ENCODE peak calls at places on chromosomes 16 and 17, in ten cellular contexts. O is psoas muscle, J is kidney epithelial cell, T is cardiac muscle cell, G is GM12865, I is kidney, R is heart left ventricle, L is PC-3, D is adrenal gland, P is GM13977. Q is an unnamed sample.

GRCh38 chr16:21233521-21234150 is at the start of gene ANKS4B:
- DNase-seq in O (no peak), P (no peak), I (no peak), L (no peak), G (no peak), R (no peak), T (no peak), J (no peak), D (no peak), Q (no peak)

GRCh38 chr17:81713556-81714411 is 1.7 kb downstream of the SLC25A10 start:
- DNase-seq in J (no peak), P (no peak), O (peak), L (peak), G (no peak), D (no peak), I (peak), T (no peak), R (no peak), Q (no peak)

GRCh38 chr17:53234138-53234537 is 588.6 kb upstream of the KIF2B start:
- DNase-seq in J (no peak), I (no peak), R (no peak), T (no peak), G (no peak), P (no peak), L (no peak), O (no peak), D (no peak), Q (no peak)

GRCh38 chr16:81264386-81264785 is 25.9 kb downstream of the BCO1 start:
- DNase-seq in J (no peak), R (no peak), T (no peak), I (no peak), L (no peak), P (no peak), D (no peak), O (no peak), G (no peak), Q (no peak)

GRCh38 chr17:44314869-44315661 is 6.7 kb downstream of the RUNDC3A start:
- DNase-seq in P (peak), J (no peak), L (peak), I (peak), T (peak), D (peak), O (no peak), G (peak), R (no peak), Q (no peak)

GRCh38 chr17:17300624-17301568 is 2.3 kb upstream of the NT5M start:
- DNase-seq in J (no peak), I (peak), R (peak), T (peak), P (peak), D (peak), G (peak), L (no peak), O (peak), Q (peak)

GRCh38 chr17:40605301-40605700 is 40.0 kb upstream of the CCR7 start:
- DNase-seq in G (no peak), I (no peak), T (no peak), D (no peak), P (no peak), R (no peak), L (no peak), O (no peak), J (no peak), Q (no peak)

GRCh38 chr16:71600822-71601221 is 23.9 kb upstream of the TAT start:
- DNase-seq in L (no peak), D (no peak), T (no peak), J (no peak), P (no peak), O (no peak), I (no peak), G (no peak), R (no peak), Q (no peak)

GRCh38 chr16:11836653-11837244 is 14.6 kb downstream of the RSL1D1 start:
- DNase-seq in J (peak), P (no peak), G (no peak), T (no peak), I (no peak), R (no peak), D (no peak), O (no peak), L (peak), Q (no peak)

GRCh38 chr17:50947844-50948514 is 81.8 kb upstream of the TOB1 start:
- DNase-seq in T (no peak), D (peak), L (peak), P (peak), I (peak), G (no peak), J (no peak), R (peak), O (peak), Q (no peak)

GRCh38 chr17:59893617-59894100 is 738 bp downstream of the RPS6KB1 start:
- DNase-seq in O (no peak), J (no peak), R (no peak), P (peak), I (no peak), L (peak), G (peak), T (peak), D (no peak), Q (no peak)

GRCh38 chr16:19085679-19086200 is 18.3 kb downstream of the COQ7 start:
- DNase-seq in T (peak), R (no peak), L (no peak), O (no peak), G (no peak), I (no peak), P (no peak), J (no peak), D (peak), Q (no peak)

GRCh38 chr17:73422121-73422520 is 110.3 kb upstream of the CDC42EP4 start:
- DNase-seq in J (no peak), G (no peak), P (no peak), D (no peak), R (no peak), I (peak), T (no peak), L (no peak), O (no peak), Q (no peak)

GRCh38 chr17:27473748-27474609 is 17.7 kb downstream of the KSR1 start:
- DNase-seq in O (no peak), G (peak), T (peak), J (no peak), L (no peak), P (peak), D (peak), R (peak), I (no peak), Q (no peak)

GRCh38 chr17:37714897-37715296 is 30.0 kb downstream of the HNF1B start:
- DNase-seq in L (peak), P (no peak), I (no peak), O (no peak), J (no peak), R (no peak), D (no peak), T (no peak), G (no peak), Q (no peak)

GRCh38 chr16:29729116-29729521 is 16.7 kb downstream of the C16orf54 start:
- DNase-seq in R (no peak), T (peak), I (no peak), J (no peak), L (peak), D (no peak), O (no peak), G (peak), P (no peak), Q (no peak)

GRCh38 chr16:67000384-67001158 is 12.2 kb downstream of the CES4A start:
- DNase-seq in L (peak), O (peak), I (peak), G (peak), T (peak), J (no peak), P (peak), D (peak), R (peak), Q (peak)

GRCh38 chr17:42709561-42709960 is 27.2 kb downstream of the CNTNAP1 start:
- DNase-seq in G (no peak), P (no peak), D (no peak), O (no peak), J (no peak), R (no peak), T (no peak), L (no peak), I (no peak), Q (no peak)

GRCh38 chr16:56580391-56581048 is 8.8 kb upstream of the MT3 start:
- DNase-seq in T (no peak), R (no peak), D (peak), P (no peak), I (no peak), J (no peak), L (no peak), O (no peak), G (no peak), Q (no peak)

GRCh38 chr17:1735418-1735817 is 7.3 kb upstream of the SERPINF2 start:
- DNase-seq in O (no peak), G (no peak), T (no peak), D (no peak), I (no peak), R (no peak), L (no peak), J (no peak), P (no peak), Q (no peak)

GRCh38 chr17:14904406-14904805 is 360.7 kb downstream of the PMP22 start:
- DNase-seq in T (no peak), I (no peak), J (no peak), R (no peak), D (no peak), G (no peak), O (no peak), L (no peak), P (no peak), Q (no peak)

GRCh38 chr17:43701318-43701743 is 39.6 kb upstream of the MEOX1 start:
- DNase-seq in O (peak), T (no peak), G (peak), R (no peak), P (peak), L (peak), D (no peak), I (no peak), J (peak), Q (no peak)

GRCh38 chr17:28563475-28563874 is 7.8 kb downstream of the PIGS start:
- DNase-seq in J (peak), I (no peak), T (peak), L (no peak), D (no peak), R (no peak), O (no peak), P (no peak), G (no peak), Q (no peak)

GRCh38 chr16:48531011-48531962 is 78.7 kb downstream of the N4BP1 start:
- DNase-seq in R (peak), L (no peak), I (peak), O (peak), P (no peak), T (no peak), D (no peak), J (no peak), G (no peak), Q (no peak)

GRCh38 chr17:64358261-64358788 is 32.3 kb downstream of the PECAM1 start:
- DNase-seq in I (no peak), O (no peak), P (no peak), G (no peak), J (no peak), D (no peak), T (no peak), L (no peak), R (no peak), Q (no peak)

GRCh38 chr16:57623251-57624043 is 5.0 kb upstream of the ADGRG1 start:
- DNase-seq in D (peak), L (peak), T (no peak), R (peak), I (peak), O (no peak), P (no peak), G (no peak), J (no peak), Q (no peak)

GRCh38 chr16:50303605-50304466 is 37.5 kb downstream of the ADCY7 start:
- DNase-seq in I (peak), G (no peak), T (no peak), O (no peak), R (peak), L (no peak), J (no peak), P (no peak), D (peak), Q (no peak)

GRCh38 chr16:58411336-58411735 is 19.1 kb downstream of the GINS3 start:
- DNase-seq in I (no peak), J (no peak), P (no peak), O (no peak), T (no peak), D (no peak), G (no peak), R (no peak), L (no peak), Q (no peak)

GRCh38 chr17:489758-490329 is 137.2 kb upstream of the RPH3AL start:
- DNase-seq in G (peak), J (no peak), D (no peak), L (no peak), O (peak), I (peak), T (peak), R (peak), P (peak), Q (peak)

GRCh38 chr16:82061861-82062525 is 26.9 kb downstream of the HSD17B2 start:
- DNase-seq in J (no peak), G (peak), R (no peak), D (no peak), T (peak), I (no peak), P (peak), L (peak), O (no peak), Q (no peak)

DNA sequence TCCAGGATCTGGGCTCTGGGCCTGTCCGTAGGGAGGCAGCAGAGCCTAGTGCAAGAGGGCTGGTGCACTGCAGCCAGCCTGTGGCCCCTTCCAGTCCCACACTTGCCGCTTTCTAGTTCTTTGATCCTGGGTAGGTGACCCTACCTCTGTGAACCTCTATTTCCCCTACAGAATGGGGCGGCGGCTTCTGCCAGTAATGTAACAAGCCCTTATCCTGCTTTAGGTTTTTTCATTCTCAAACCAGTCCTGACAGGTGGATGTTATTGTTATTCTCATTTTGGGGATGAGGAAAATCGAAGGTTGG is 744 bp downstream of the E4F1 start:
- DNase-seq in T (no peak), J (no peak), R (no peak), L (peak), G (peak), D (no peak), I (no peak), O (no peak), P (no peak), Q (no peak)
- TF ChIP-seq CTCF in T (peak), J (no peak), R (no peak), L (no peak), G (no peak), D (no peak), I (no peak), O (no peak), P (peak), Q (no peak)

GRCh38 chr17:75059369-75060345 is 12.6 kb downstream of the KCTD2 start:
- DNase-seq in P (no peak), L (peak), G (no peak), J (no peak), O (no peak), I (no peak), D (no peak), T (no peak), R (peak), Q (no peak)
- TF ChIP-seq CTCF in P (peak), L (peak), G (no peak), J (peak), O (peak), I (peak), D (no peak), T (peak), R (peak), Q (no peak)

GRCh38 chr16:1052791-1053521 is 19.6 kb upstream of the SSTR5 start:
- DNase-seq in T (no peak), P (no peak), I (no peak), D (no peak), J (no peak), O (no peak), L (no peak), G (no peak), R (no peak), Q (no peak)

GRCh38 chr16:1053700-1054368 is 18.7 kb upstream of the SSTR5 start:
- DNase-seq in P (no peak), O (no peak), D (no peak), T (no peak), J (no peak), I (no peak), R (no peak), G (no peak), L (no peak), Q (no peak)

GRCh38 chr16:1056196-1056595 is 16.4 kb upstream of the SSTR5 start:
- DNase-seq in I (no peak), O (no peak), D (no peak), L (no peak), T (no peak), G (no peak), P (no peak), R (no peak), J (no peak), Q (no peak)

GRCh38 chr16:1055557-1055924 is 17.0 kb upstream of the SSTR5 start:
- DNase-seq in D (no peak), T (no peak), J (no peak), P (no peak), O (no peak), G (no peak), I (no peak), R (no peak), L (no peak), Q (no peak)

DNA sequence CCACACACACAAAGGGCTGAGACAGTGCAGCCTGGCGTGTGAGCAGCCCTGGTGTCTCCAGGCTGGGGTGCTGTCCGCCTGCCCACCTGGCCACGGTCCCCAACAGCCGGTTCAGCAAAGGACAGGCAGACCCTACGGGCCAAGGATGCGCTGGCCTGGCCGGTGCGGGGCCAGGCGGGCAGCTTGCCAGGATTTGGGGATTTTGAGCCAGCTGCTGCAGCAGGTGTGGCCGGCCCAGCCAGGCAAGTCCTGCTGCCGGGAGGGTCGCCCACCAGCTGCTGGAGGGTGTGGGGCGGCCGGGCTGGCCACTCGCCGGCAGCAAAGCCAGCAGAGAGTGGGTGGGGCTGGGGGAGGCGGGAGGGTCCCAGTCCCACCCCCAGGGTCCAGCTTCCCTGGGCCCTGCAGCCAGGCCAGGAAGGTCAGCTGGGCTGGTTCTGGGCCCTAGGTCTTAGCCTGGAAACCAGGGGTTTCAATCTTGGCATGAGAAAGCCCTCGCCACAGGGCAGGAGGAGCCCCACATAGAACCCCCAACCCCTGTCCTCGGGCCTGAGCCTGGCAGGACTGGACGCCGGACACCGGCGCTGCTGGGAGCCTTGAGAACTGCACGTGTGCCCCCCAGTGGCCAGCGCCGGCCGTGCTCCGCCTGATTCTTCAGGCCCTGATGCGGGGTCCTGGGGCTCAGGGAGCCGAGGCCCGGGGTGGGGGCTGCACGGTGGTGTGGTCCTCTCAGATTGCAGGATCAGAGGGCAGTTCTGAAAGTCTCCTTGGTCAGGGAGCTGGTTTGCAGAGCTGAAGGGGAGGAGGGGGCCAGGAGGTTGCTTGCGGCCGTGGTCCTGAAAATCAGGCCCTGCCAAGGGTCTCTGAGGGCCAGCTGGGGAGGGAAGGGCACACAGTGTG is 17.6 kb upstream of the SSTR5 start:
- DNase-seq in I (no peak), D (peak), J (peak), O (peak), P (peak), L (peak), G (peak), T (peak), R (peak), Q (peak)
- TF ChIP-seq CTCF in I (peak), D (peak), J (peak), O (peak), P (peak), L (peak), G (peak), T (peak), R (peak), Q (peak)

GRCh38 chr17:48612854-48613691 is 2.0 kb downstream of the HOXB8 start:
- DNase-seq in R (no peak), G (peak), I (peak), P (peak), D (peak), T (peak), J (no peak), O (peak), L (no peak), Q (no peak)
- TF ChIP-seq CTCF in R (no peak), G (peak), I (peak), P (peak), D (no peak), T (peak), J (no peak), O (peak), L (no peak), Q (peak)

GRCh38 chr17:48517478-48517877 is 13.3 kb downstream of the HOXB1 start:
- DNase-seq in L (peak), D (no peak), J (no peak), O (no peak), I (no peak), R (no peak), G (peak), P (no peak), T (no peak), Q (no peak)
- TF ChIP-seq CTCF in L (no peak), D (no peak), J (no peak), O (no peak), I (no peak), R (no peak), G (no peak), P (no peak), T (no peak), Q (no peak)

GRCh38 chr16:65667013-65667578 is 545.2 kb upstream of the CDH11 start:
- DNase-seq in T (peak), P (no peak), O (no peak), I (no peak), J (no peak), R (no peak), D (no peak), L (peak), G (no peak), Q (no peak)
- TF ChIP-seq CTCF in T (peak), P (no peak), O (no peak), I (no peak), J (peak), R (no peak), D (no peak), L (peak), G (no peak), Q (no peak)

GRCh38 chr16:88770459-88771293 is 14.3 kb downstream of the PIEZO1 start:
- DNase-seq in G (no peak), O (peak), P (no peak), R (peak), J (peak), D (peak), I (peak), T (peak), L (peak), Q (no peak)
- TF ChIP-seq CTCF in G (no peak), O (no peak), P (no peak), R (no peak), J (peak), D (no peak), I (no peak), T (no peak), L (no peak), Q (no peak)

DNA sequence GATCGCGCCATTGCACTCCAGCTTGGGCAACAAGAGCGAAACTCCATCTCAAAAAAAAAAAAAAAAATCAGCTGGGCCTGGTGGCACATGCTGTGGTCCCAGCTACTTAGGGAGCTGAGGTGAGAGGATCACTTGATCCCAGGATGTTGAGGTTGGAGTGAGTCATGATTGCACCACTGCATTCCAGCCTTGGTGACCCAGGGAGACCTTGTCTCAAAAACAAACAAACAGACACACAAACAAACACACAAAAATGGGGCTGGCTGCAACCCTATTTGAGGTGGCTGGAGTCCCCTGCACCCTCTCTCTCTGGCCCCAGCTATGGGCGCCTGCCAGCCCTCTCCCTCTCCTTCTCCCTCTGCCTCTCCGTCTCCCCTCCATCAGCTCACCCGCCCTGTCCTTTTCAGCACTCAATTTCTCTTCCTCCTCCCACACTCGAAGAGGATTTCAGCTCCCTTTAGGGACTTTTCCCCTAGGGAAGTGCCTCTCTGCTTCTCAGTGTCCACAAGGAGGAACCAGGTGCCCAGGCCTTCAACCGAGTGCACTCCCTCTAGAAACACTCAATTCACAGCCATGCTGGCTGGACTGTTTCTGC is 17.5 kb upstream of the TFAP4 start:
- DNase-seq in L (peak), J (no peak), I (no peak), O (no peak), G (no peak), T (peak), R (no peak), P (no peak), D (peak), Q (no peak)
- TF ChIP-seq CTCF in L (no peak), J (peak), I (no peak), O (no peak), G (no peak), T (peak), R (no peak), P (no peak), D (no peak), Q (no peak)